ENCODE peak calls at places on chromosomes 3 and 15, in five cellular contexts. S, D, E, U and K are unnamed samples.

GRCh38 chr3:149604125-149604851 is 53.5 kb downstream of the WWTR1 start:
- DNase-seq in U (no peak), E (no peak), S (no peak), D (no peak), K (no peak)

GRCh38 chr3:183883291-183884096 is 1.2 kb downstream of the PARL start:
- DNase-seq in D (no peak), U (no peak), E (no peak), S (no peak), K (no peak)

GRCh38 chr3:38283810-38284775 is 2.0 kb downstream of the SLC22A14 start:
- DNase-seq in S (no peak), E (peak; percentile 34), D (peak; percentile 77), U (peak; percentile 48), K (peak; percentile 47)

GRCh38 chr15:90141646-90142045 is 39.4 kb upstream of the IDH2 start:
- DNase-seq in E (peak; percentile 32), U (peak; percentile 50), D (peak; percentile 59), S (no peak), K (peak; percentile 21)

GRCh38 chr15:80207887-80208286 is 44.1 kb downstream of the CTXND1 start:
- DNase-seq in S (no peak), U (no peak), E (no peak), D (peak; percentile 25), K (peak; percentile 20)

GRCh38 chr15:83064859-83065258 is 2.2 kb downstream of the BTBD1 start:
- DNase-seq in D (peak; percentile 22), S (no peak), U (no peak), E (no peak), K (peak; percentile 30)

GRCh38 chr3:4656646-4657318 is 163.6 kb downstream of the ITPR1 start:
- DNase-seq in S (no peak), U (no peak), E (no peak), D (no peak), K (no peak)

GRCh38 chr15:74630284-74631086 is 14.8 kb downstream of the CLK3 start:
- DNase-seq in D (peak; percentile 20), E (no peak), S (peak; percentile 69), U (no peak), K (no peak)

GRCh38 chr15:77984446-77984861 is 93.1 kb downstream of the TBC1D2B start:
- DNase-seq in S (no peak), D (no peak), E (no peak), U (no peak), K (no peak)

GRCh38 chr3:183909030-183909600 is 24.4 kb upstream of the PARL start:
- DNase-seq in E (no peak), D (no peak), U (no peak), S (no peak), K (no peak)

GRCh38 chr15:40155270-40155910 is 5.5 kb upstream of the BUB1B start:
- DNase-seq in E (no peak), S (no peak), D (no peak), U (no peak), K (no peak)

GRCh38 chr3:22982981-22983582 is 220.0 kb upstream of the UBE2E2 start:
- DNase-seq in S (no peak), D (peak; percentile 62), U (no peak), E (no peak), K (no peak)

GRCh38 chr3:63872135-63872924 is 8.7 kb downstream of the ATXN7 start:
- DNase-seq in D (peak; percentile 70), S (no peak), E (peak; percentile 81), U (peak; percentile 93), K (peak; percentile 74)

GRCh38 chr3:45559560-45560118 is 34.9 kb upstream of the LIMD1 start:
- DNase-seq in E (no peak), U (no peak), S (no peak), D (no peak), K (no peak)

GRCh38 chr3:188863999-188864406 is 307.8 kb upstream of the TPRG1 start:
- DNase-seq in S (no peak), D (peak; percentile 72), U (peak; percentile 86), E (peak; percentile 67), K (peak; percentile 87)

GRCh38 chr3:157248590-157249425 is 88.9 kb upstream of the CCNL1 start:
- DNase-seq in S (no peak), D (peak; percentile 92), E (peak; percentile 93), U (peak; percentile 93), K (peak; percentile 77)

GRCh38 chr3:127784283-127784682 is 38.0 kb downstream of the MGLL start:
- DNase-seq in E (no peak), U (no peak), D (no peak), S (no peak), K (no peak)

GRCh38 chr3:73727117-73727802 is 102.5 kb upstream of the PDZRN3 start:
- DNase-seq in E (peak; percentile 95), D (peak; percentile 96), U (peak; percentile 72), S (no peak), K (peak; percentile 92)

GRCh38 chr3:117962750-117963149 is 1071.9 kb downstream of the IGSF11 start:
- DNase-seq in E (peak; percentile 29), U (peak; percentile 80), S (no peak), D (no peak), K (no peak)

GRCh38 chr3:30282052-30282708 is 324.2 kb upstream of the TGFBR2 start:
- DNase-seq in U (peak; percentile 99), D (peak; percentile 75), S (no peak), E (peak; percentile 96), K (peak; percentile 65)

GRCh38 chr3:161295325-161295724 is 74.2 kb downstream of the NMD3 start:
- DNase-seq in S (no peak), E (peak; percentile 60), U (peak; percentile 42), D (peak; percentile 12), K (no peak)

GRCh38 chr15:64619880-64620839 is 155.2 kb downstream of the RBPMS2 start:
- DNase-seq in U (peak; percentile 83), E (peak; percentile 35), S (no peak), D (peak; percentile 68), K (no peak)

GRCh38 chr15:40439461-40440299 is 1.1 kb upstream of the BAHD1 start:
- DNase-seq in U (no peak), S (peak; percentile 20), E (no peak), D (peak; percentile 39), K (no peak)

GRCh38 chr3:59245879-59246501 is 196.2 kb upstream of the CFAP20DC start:
- DNase-seq in S (no peak), U (peak; percentile 96), D (peak; percentile 53), E (peak; percentile 71), K (peak; percentile 85)

DNA sequence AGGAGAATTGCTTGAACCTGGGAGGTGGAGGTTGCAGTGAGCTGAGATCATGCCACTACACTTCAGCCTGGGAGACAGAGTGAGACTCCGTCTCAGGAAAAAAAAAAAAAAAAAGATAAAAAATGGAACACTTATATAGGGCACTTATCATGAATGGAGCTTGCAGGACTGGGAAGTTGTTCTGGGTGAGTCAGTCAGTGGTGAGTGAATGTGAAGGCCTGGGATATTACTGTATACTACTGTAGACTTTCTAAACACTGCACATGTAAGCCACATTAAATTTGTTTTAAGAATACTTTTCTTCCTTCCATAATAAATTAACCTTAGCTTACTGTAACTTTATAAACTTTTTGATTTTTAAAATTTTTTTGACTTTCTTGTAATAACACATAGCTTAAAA is 59.8 kb downstream of the SFMBT1 start:
- DNase-seq in E (no peak), D (peak; percentile 30), S (no peak), U (peak; percentile 48), K (no peak)
- H3K4me3 ChIP-seq in E (no peak overlapping the region), D (no peak overlapping the region), S (no peak overlapping the region), U (no peak overlapping the region), K (no peak overlapping the region)

GRCh38 chr3:111859974-111860859 is 1.2 kb downstream of the PHLDB2 start:
- DNase-seq in E (peak; percentile 95), D (peak; percentile 93), U (peak; percentile 81), S (peak; percentile 85), K (peak; percentile 91)

GRCh38 chr3:111861396-111861795 is 2.3 kb downstream of the PHLDB2 start:
- DNase-seq in D (peak; percentile 55), E (peak; percentile 40), S (no peak), U (no peak), K (no peak)

GRCh38 chr3:111858641-111859040 is 424 bp upstream of the PHLDB2 start:
- DNase-seq in E (no peak), U (no peak), S (no peak), D (no peak), K (no peak)

GRCh38 chr3:111857474-111857873 is 1.6 kb upstream of the PHLDB2 start:
- DNase-seq in U (no peak), S (no peak), E (no peak), D (no peak), K (no peak)

GRCh38 chr3:111859061-111859973 is at the start of gene PHLDB2:
- DNase-seq in S (peak; percentile 56), U (peak; percentile 73), E (peak; percentile 86), D (peak; percentile 92), K (peak; percentile 93)
- TF ChIP-seq CTCF in S (no peak), U (no peak), E (no peak), D (no peak), K (no peak)

DNA sequence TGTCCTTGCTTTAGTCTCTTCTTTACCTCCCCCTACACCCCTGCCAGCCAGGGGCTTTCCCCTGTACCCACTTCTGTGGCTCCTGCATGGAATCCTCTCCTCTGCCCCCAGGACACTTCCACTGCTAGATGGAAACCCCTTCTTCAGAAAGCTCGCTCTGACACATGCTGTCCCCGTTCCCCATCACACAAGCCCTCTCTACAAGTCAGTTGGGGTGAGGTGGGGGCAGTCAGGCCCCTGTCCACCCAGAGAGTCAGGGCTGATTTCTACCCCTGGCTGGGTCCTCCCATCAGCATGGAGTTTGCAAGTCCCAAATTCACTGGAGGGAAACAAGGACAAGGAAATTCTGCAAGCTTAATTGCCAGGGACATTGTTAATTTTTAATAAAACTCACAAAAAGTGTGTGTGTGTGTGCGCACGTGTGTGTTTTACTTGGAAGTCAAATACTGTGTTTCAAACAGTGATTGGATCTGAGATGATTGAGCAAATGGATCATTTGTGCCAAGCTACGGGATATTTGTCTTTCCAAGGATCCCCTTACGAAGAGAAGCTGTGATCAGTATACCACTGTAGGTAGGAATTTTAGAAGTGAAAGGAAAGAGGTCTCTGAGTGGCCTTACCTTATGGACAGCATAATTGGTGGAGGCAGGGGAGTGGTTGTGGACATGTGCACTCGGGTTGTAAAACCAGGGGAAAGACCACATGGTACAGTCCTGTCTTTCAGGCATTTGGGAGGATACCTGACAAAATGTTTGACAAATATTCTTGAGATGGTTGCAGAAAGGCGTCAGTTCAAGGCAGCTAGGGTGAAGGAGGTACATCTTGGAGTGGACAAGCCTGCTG is 1.5 kb upstream of the AMOTL2 start:
- DNase-seq in D (no peak), S (no peak), U (no peak), E (no peak), K (no peak)
- H3K4me3 ChIP-seq in D (no peak overlapping the region), S (no peak overlapping the region), U (no peak overlapping the region), E (no peak overlapping the region), K (no peak overlapping the region)

GRCh38 chr3:131794766-131795381 is 239.9 kb downstream of the CPNE4 start:
- DNase-seq in S (peak; percentile 41), D (peak; percentile 76), E (peak; percentile 77), U (peak; percentile 34), K (peak; percentile 67)

GRCh38 chr3:131796558-131796957 is 238.3 kb downstream of the CPNE4 start:
- DNase-seq in U (no peak), S (no peak), D (no peak), E (no peak), K (no peak)

DNA sequence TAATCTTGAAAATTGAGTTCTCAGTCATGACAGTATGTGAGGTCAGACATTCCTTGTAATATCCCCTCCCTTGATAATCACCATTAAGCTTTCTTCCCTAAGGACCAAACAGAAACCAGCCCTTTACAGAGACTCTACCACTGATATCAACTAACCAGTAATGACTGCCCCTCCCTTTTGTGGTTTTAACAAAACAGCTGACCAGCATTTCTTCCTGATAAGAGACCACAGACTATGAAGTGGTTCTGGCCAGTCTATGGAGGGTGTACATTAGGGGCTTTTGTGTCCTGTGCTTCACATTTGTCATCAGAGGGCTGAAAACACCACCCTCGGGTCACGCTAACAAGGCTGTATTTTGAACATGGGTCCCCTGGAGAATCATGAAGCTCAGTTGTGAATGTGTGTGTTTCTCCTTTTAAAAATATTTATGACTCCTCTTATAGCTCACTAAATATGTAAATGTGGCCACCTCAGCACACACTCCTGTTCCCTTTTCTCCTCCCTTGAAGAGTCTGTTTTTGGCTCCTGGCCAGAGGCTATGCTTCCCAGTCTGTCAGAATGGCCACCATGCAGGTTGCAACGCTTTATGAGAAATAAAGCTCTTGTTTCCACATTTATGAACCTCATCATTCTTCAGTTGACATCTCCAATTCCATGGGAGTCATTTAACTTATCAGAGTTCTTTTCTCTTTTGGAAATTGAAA is 239.3 kb downstream of the CPNE4 start:
- DNase-seq in E (peak; percentile 72), S (no peak), D (peak; percentile 51), U (peak; percentile 82), K (peak; percentile 65)
- TF ChIP-seq CTCF in E (no peak), S (no peak), D (no peak), U (no peak), K (no peak)